ENCODE peak calls at places on chromosomes 3 and 15, in seven cellular contexts. P, L, V, W, O, F and T are unnamed samples. For H3K4me1 and H3K27me3, the result is how much of the 10 kb centered on the place peaks cover.

GRCh38 chr3:122921791-122922651 is 105.5 kb downstream of the SEMA5B start:
- ATAC-seq in P (no peak), L (no peak), V (peak), W (peak), O (peak), F (peak), T (peak)

GRCh38 chr3:114411811-114412803 is 118.3 kb downstream of the TIGIT start:
- ATAC-seq in P (no peak), L (peak), V (peak), W (no peak), O (no peak), F (peak), T (peak)

GRCh38 chr3:42213417-42213816 is 52.6 kb downstream of the CCK start:
- ATAC-seq in P (no peak), L (no peak), V (peak), W (no peak), O (peak), F (no peak), T (no peak)

GRCh38 chr3:61936344-61936937 is 375.1 kb downstream of the PTPRG start:
- ATAC-seq in P (no peak), L (no peak), V (no peak), W (no peak), O (no peak), F (no peak), T (no peak)

GRCh38 chr3:114758828-114759709 is 388.0 kb downstream of the ZBTB20 start:
- ATAC-seq in P (no peak), L (peak), V (no peak), W (peak), O (no peak), F (peak), T (peak)

GRCh38 chr3:52489453-52489852 is 5.7 kb upstream of the STAB1 start:
- ATAC-seq in P (no peak), L (no peak), V (no peak), W (no peak), O (no peak), F (no peak), T (no peak)

GRCh38 chr3:12662593-12663310 is 1.2 kb downstream of the RAF1 start:
- ATAC-seq in P (peak), L (peak), V (no peak), W (peak), O (no peak), F (peak), T (no peak)

GRCh38 chr3:43736558-43736995 is 45.8 kb downstream of the ABHD5 start:
- ATAC-seq in P (no peak), L (no peak), V (no peak), W (no peak), O (no peak), F (no peak), T (no peak)

GRCh38 chr3:38622336-38622735 is 27.2 kb downstream of the SCN5A start:
- ATAC-seq in P (no peak), L (no peak), V (no peak), W (no peak), O (no peak), F (no peak), T (no peak)

GRCh38 chr15:90209591-90209990 is 8.5 kb downstream of the SEMA4B start:
- ATAC-seq in P (no peak), L (no peak), V (no peak), W (no peak), O (no peak), F (no peak), T (no peak)

GRCh38 chr15:66323312-66323928 is 30.1 kb downstream of the DIS3L start:
- ATAC-seq in P (no peak), L (no peak), V (no peak), W (no peak), O (no peak), F (no peak), T (no peak)
- H3K4me1 ChIP-seq in P (under half), L (under half), V (under half), W (under half), O (under half), F (under half), T (under half)

DNA sequence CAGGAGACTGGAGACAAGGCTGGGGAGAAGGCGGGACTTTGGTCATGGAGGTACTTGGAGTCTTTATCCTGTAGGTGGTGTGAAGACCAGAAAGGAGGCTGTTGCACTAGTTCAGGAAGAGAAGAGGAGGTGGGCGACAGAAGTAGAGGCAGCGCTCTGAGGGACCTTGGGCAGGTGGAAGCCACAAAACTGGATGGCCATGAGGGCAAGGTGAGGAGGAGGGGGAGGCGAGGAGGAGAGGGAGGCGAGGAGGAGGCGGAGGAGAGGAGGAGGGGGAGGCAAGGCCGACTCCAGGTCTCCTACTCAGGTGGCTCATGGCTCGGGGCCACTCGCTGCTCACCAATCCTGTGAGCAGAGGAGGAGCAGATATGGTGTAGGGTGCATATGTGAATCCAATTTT is 125.6 kb downstream of the RPLP1 start:
- ATAC-seq in P (no peak), L (no peak), V (no peak), W (no peak), O (no peak), F (no peak), T (no peak)
- H3K27me3 ChIP-seq in P (under half), L (under half), V (under half), W (under half), O (under half), F (under half), T (under half)

DNA sequence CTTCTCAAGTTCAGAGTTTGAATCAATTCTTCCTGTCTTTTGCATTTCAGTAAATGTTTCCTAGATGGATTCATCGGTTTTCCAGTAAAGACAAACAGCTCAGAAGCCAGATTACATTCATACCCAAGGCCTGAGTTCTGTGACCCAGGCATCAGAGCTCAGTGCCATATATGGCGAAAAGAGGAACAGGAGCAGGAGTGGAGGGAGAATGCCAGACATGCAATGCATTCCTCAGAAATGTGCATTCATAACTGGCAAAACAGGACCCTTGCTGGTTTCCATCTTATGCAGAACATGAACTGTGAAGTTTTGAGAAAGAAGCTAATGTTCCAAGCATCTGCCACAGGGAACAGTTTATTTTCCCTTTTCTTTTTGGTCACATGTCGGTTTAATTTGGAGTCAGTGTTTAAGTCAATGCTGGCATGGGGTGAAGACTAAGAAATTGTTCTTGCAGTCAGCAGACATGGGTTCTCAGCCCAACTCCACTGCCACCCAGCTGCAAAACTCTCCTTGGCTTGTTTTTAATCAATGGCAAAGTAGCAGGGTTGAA is 116.5 kb downstream of the LPP start:
- ATAC-seq in P (peak), L (peak), V (no peak), W (peak), O (peak), F (peak), T (peak)
- H3K4me1 ChIP-seq in P (half or more), L (under half), V (under half), W (under half), O (under half), F (under half), T (half or more)

GRCh38 chr15:48965972-48966371 is 2.3 kb upstream of the SHC4 start:
- ATAC-seq in P (no peak), L (no peak), V (no peak), W (no peak), O (no peak), F (no peak), T (no peak)

GRCh38 chr15:48964898-48965297 is 1.2 kb upstream of the SHC4 start:
- ATAC-seq in P (no peak), L (no peak), V (no peak), W (no peak), O (no peak), F (no peak), T (no peak)

GRCh38 chr15:48966595-48967301 is 3.0 kb upstream of the SHC4 start:
- ATAC-seq in P (no peak), L (no peak), V (peak), W (no peak), O (peak), F (no peak), T (no peak)

GRCh38 chr15:48962662-48963523 is 826 bp downstream of the SHC4 start:
- ATAC-seq in P (peak), L (peak), V (no peak), W (peak), O (peak), F (peak), T (peak)

GRCh38 chr15:48963524-48964113 is at the start of gene SHC4:
- ATAC-seq in P (peak), L (peak), V (peak), W (peak), O (peak), F (peak), T (peak)
- H3K27me3 ChIP-seq in P (under half), L (under half), V (under half), W (under half), O (under half), F (under half), T (under half)

GRCh38 chr3:171790574-171790897 is 19.7 kb downstream of the PLD1 start:
- ATAC-seq in P (no peak), L (no peak), V (no peak), W (no peak), O (no peak), F (no peak), T (no peak)

GRCh38 chr3:171789759-171790505 is 20.4 kb downstream of the PLD1 start:
- ATAC-seq in P (no peak), L (no peak), V (no peak), W (no peak), O (no peak), F (no peak), T (no peak)

GRCh38 chr3:171791695-171792082 is 18.6 kb downstream of the PLD1 start:
- ATAC-seq in P (no peak), L (peak), V (no peak), W (peak), O (no peak), F (peak), T (peak)

GRCh38 chr3:171790898-171791694 is 19.2 kb downstream of the PLD1 start:
- ATAC-seq in P (no peak), L (no peak), V (no peak), W (no peak), O (no peak), F (peak), T (no peak)

GRCh38 chr3:171792549-171792948 is 17.7 kb downstream of the PLD1 start:
- ATAC-seq in P (no peak), L (no peak), V (no peak), W (no peak), O (no peak), F (no peak), T (no peak)
- H3K4me1 ChIP-seq in P (under half), L (under half), V (under half), W (under half), O (under half), F (under half), T (under half)